ENCODE peak calls at places on chromosomes 16 and 17, in four cellular contexts. O is ACHN, M is T-helper 1 cell, H is mammary epithelial cell. K is an unnamed sample.

GRCh38 chr16:88385112-88385594 is 2.4 kb downstream of the ZNF469 start:
- DNase-seq in O (no peak), M (no peak), H (no peak), K (no peak)

GRCh38 chr17:29177871-29178749 is 2.1 kb downstream of the MYO18A start:
- DNase-seq in O (no peak), M (no peak), H (peak), K (no peak)

GRCh38 chr16:84463221-84463620 is 41.2 kb downstream of the MEAK7 start:
- DNase-seq in O (no peak), M (no peak), H (no peak), K (no peak)

GRCh38 chr16:79169239-79169638 is 431.3 kb downstream of the MAF start:
- DNase-seq in O (no peak), M (no peak), H (no peak), K (no peak)

GRCh38 chr17:17518019-17518418 is 21.8 kb upstream of the RASD1 start:
- DNase-seq in O (no peak), M (no peak), H (no peak), K (no peak)

GRCh38 chr16:50323335-50324011 is 45.3 kb downstream of the BRD7 start:
- DNase-seq in O (peak), M (no peak), H (no peak), K (peak)

GRCh38 chr17:20010099-20010863 is 1.1 kb downstream of the SPECC1 start:
- DNase-seq in O (peak), M (no peak), H (peak), K (peak)

GRCh38 chr17:5912927-5913565 is 157.1 kb upstream of the WSCD1 start:
- DNase-seq in O (no peak), M (no peak), H (no peak), K (no peak)

GRCh38 chr17:282912-283882 is 69.4 kb downstream of the RPH3AL start:
- DNase-seq in O (no peak), M (no peak), H (no peak), K (no peak)

GRCh38 chr17:62083651-62084050 is 18.6 kb upstream of the MED13 start:
- DNase-seq in O (no peak), M (no peak), H (no peak), K (no peak)

GRCh38 chr16:14957576-14958322 is 17.1 kb upstream of the PDXDC1 start:
- DNase-seq in O (no peak), M (no peak), H (no peak), K (no peak)